ENCODE peak calls at places on chromosomes 7 and 10, in six cellular contexts. J is effector memory CD4-positive, alpha-beta T cell; I is CD8-positive, alpha-beta memory T cell; H is foreskin keratinocyte; D is body of pancreas; X is mammary epithelial cell. A is an unnamed sample.

GRCh38 chr10:131640045-131640644 is 260.7 kb upstream of the PPP2R2D start:
- DNase-seq in X (no peak), H (no peak), I (no peak), J (no peak), D (no peak), A (no peak)

GRCh38 chr7:76326646-76327233 is 24.3 kb downstream of the HSPB1 start:
- DNase-seq in D (no peak), I (no peak), H (no peak), J (no peak), X (no peak), A (peak; percentile 82)

GRCh38 chr7:44195901-44196300 is 4.9 kb upstream of the YKT6 start:
- DNase-seq in J (no peak), H (no peak), D (no peak), I (no peak), X (no peak), A (no peak)

GRCh38 chr10:7813481-7813880 is 4.8 kb upstream of the TAF3 start:
- DNase-seq in H (no peak), I (no peak), X (no peak), D (no peak), J (no peak), A (no peak)

GRCh38 chr7:99778880-99779279 is 5.1 kb downstream of the CYP3A4 start:
- DNase-seq in I (no peak), X (no peak), J (no peak), D (no peak), H (no peak), A (no peak)

GRCh38 chr7:114825423-114825951 is 96.4 kb upstream of the MDFIC start:
- DNase-seq in J (no peak), X (no peak), D (no peak), I (no peak), H (no peak), A (no peak)

GRCh38 chr7:77288676-77289320 is 89.2 kb upstream of the FGL2 start:
- DNase-seq in X (no peak), I (no peak), J (no peak), H (peak; percentile 25), D (no peak), A (no peak)

GRCh38 chr7:2730846-2731770 is 43.1 kb downstream of the AMZ1 start:
- DNase-seq in I (no peak), J (no peak), D (no peak), H (no peak), X (no peak), A (no peak)

GRCh38 chr10:21989453-21990154 is 13.9 kb downstream of the DNAJC1 start:
- DNase-seq in J (no peak), X (peak; percentile 56), I (peak; percentile 29), D (peak; percentile 59), H (peak; percentile 46), A (peak; percentile 50)

GRCh38 chr10:48614481-48615383 is 9.9 kb upstream of the ARHGAP22 start:
- DNase-seq in J (no peak), D (no peak), I (no peak), X (peak; percentile 34), H (no peak), A (peak; percentile 36)

GRCh38 chr7:37570145-37570544 is 113.4 kb upstream of the GPR141 start:
- DNase-seq in H (no peak), J (no peak), I (no peak), D (no peak), X (no peak), A (no peak)

GRCh38 chr10:125232841-125233240 is 72.5 kb upstream of the CTBP2 start:
- DNase-seq in D (no peak), H (peak; percentile 18), J (no peak), X (no peak), I (no peak), A (peak; percentile 29)

GRCh38 chr7:81801532-81801931 is 31.7 kb upstream of the HGF start:
- DNase-seq in I (no peak), H (no peak), X (no peak), D (no peak), J (no peak), A (no peak)

GRCh38 chr7:66634816-66635215 is 6.1 kb downstream of the KCTD7 start:
- DNase-seq in H (no peak), I (no peak), D (no peak), J (no peak), X (no peak), A (no peak)

GRCh38 chr7:51376420-51377092 is 59.9 kb upstream of the COBL start:
- DNase-seq in J (no peak), I (no peak), X (peak; percentile 46), D (no peak), H (peak; percentile 72), A (peak; percentile 79)

GRCh38 chr7:78400038-78400437 is 601.5 kb downstream of the PHTF2 start:
- DNase-seq in J (no peak), H (no peak), D (no peak), I (no peak), X (no peak), A (no peak)

GRCh38 chr7:4288791-4289190 is 393.3 kb upstream of the FOXK1 start:
- DNase-seq in X (no peak), I (no peak), D (no peak), J (no peak), H (no peak), A (no peak)

GRCh38 chr7:85316489-85316888 is 129.6 kb upstream of the SEMA3D start:
- DNase-seq in X (no peak), I (no peak), D (no peak), H (no peak), J (no peak), A (no peak)

GRCh38 chr7:34091330-34091917 is 186.1 kb downstream of the BMPER start:
- DNase-seq in J (no peak), I (no peak), X (peak; percentile 42), D (peak; percentile 18), H (peak; percentile 39), A (no peak)

GRCh38 chr7:48089415-48089975 is 430 bp downstream of the UPP1 start:
- DNase-seq in H (peak; percentile 75), J (no peak), X (no peak), I (peak; percentile 77), D (peak; percentile 69), A (no peak)

GRCh38 chr7:47254081-47255006 is 327.6 kb downstream of the TNS3 start:
- DNase-seq in J (no peak), I (peak; percentile 20), X (peak; percentile 36), H (peak; percentile 15), D (peak; percentile 88), A (no peak)

GRCh38 chr10:93386496-93387369 is 95.4 kb downstream of the MYOF start:
- DNase-seq in X (no peak), D (no peak), H (no peak), J (no peak), I (no peak), A (no peak)

GRCh38 chr10:93384006-93384405 is 98.1 kb downstream of the MYOF start:
- DNase-seq in H (peak; percentile 100), J (no peak), I (no peak), X (peak; percentile 100), D (no peak), A (no peak)

GRCh38 chr10:93379366-93380042 is 102.6 kb downstream of the MYOF start:
- DNase-seq in H (peak; percentile 78), I (no peak), D (no peak), J (no peak), X (peak; percentile 69), A (peak; percentile 86)

GRCh38 chr10:93380043-93380565 is 102.0 kb downstream of the MYOF start:
- DNase-seq in H (no peak), J (no peak), X (no peak), D (no peak), I (no peak), A (no peak)

GRCh38 chr10:93383562-93383981 is 98.6 kb downstream of the MYOF start:
- DNase-seq in H (peak; percentile 84), I (no peak), X (peak; percentile 65), J (no peak), D (no peak), A (peak; percentile 98)
- H3K27ac ChIP-seq in H (peak overlapping the region; percentile 67), I (no peak overlapping the region), X (peak overlapping the region; percentile 98), J (no peak overlapping the region), D (no peak overlapping the region), A (peak overlapping the region; percentile 93)

GRCh38 chr10:87862644-87863101 is 660 bp downstream of the KLLN start:
- DNase-seq in H (no peak), D (no peak), I (no peak), X (no peak), J (no peak), A (no peak)

GRCh38 chr10:87861034-87861433 is 2.3 kb downstream of the KLLN start:
- DNase-seq in H (no peak), X (no peak), D (no peak), J (no peak), I (no peak), A (no peak)

GRCh38 chr10:87860156-87860795 is 3.1 kb downstream of the KLLN start:
- DNase-seq in H (peak; percentile 70), X (peak; percentile 68), J (no peak), I (peak; percentile 58), D (no peak), A (peak; percentile 46)

GRCh38 chr10:87861953-87862643 is 1.2 kb downstream of the KLLN start:
- DNase-seq in D (peak; percentile 98), I (peak; percentile 93), H (peak; percentile 96), X (peak; percentile 96), J (peak; percentile 90), A (peak; percentile 98)

GRCh38 chr10:87861566-87861952 is 1.8 kb downstream of the KLLN start:
- DNase-seq in J (no peak), I (no peak), H (peak; percentile 71), D (peak; percentile 90), X (peak; percentile 87), A (peak; percentile 84)
- H3K27ac ChIP-seq in J (peak overlapping the region; percentile 81), I (peak overlapping the region; percentile 74), H (peak overlapping the region; percentile 91), D (peak overlapping the region; percentile 91), X (peak overlapping the region; percentile 69), A (peak overlapping the region; percentile 77)

DNA sequence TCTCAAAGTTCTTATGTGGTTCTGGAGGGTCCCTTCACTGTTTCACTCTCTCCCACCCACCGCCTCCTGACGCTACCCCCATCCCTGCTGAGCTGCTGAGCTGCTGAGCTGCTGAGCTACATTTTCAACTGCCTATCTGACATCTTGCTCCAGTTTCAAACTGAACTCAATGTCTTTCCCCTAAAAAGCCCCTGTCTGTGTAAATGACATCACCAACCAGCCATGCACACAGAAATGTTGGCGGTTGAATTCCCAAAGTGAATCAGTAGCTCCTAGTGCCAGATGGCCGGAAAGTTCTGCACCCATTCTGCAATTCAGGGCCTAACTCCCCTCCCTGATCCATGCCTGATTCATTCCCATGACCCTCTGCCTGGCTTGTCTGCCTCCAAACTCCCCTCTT is 71.2 kb downstream of the WNT2 start:
- DNase-seq in I (no peak), X (no peak), H (no peak), D (no peak), J (no peak), A (peak; percentile 95)
- H3K27ac ChIP-seq in I (no peak overlapping the region), X (no peak overlapping the region), H (no peak overlapping the region), D (no peak overlapping the region), J (no peak overlapping the region), A (peak overlapping the region; percentile 84)

GRCh38 chr10:31617133-31617532 is 298.1 kb downstream of the ZEB1 start:
- DNase-seq in X (no peak), J (no peak), I (no peak), H (no peak), D (no peak), A (no peak)

GRCh38 chr10:31617767-31618166 is 298.8 kb downstream of the ZEB1 start:
- DNase-seq in H (no peak), I (no peak), D (no peak), J (no peak), X (no peak), A (no peak)

GRCh38 chr10:31619410-31620095 is 300.5 kb downstream of the ZEB1 start:
- DNase-seq in I (no peak), X (no peak), D (no peak), J (no peak), H (no peak), A (no peak)

GRCh38 chr10:31620236-31621151 is 301.5 kb downstream of the ZEB1 start:
- DNase-seq in D (no peak), I (no peak), J (no peak), H (peak; percentile 53), X (no peak), A (peak; percentile 91)

GRCh38 chr10:31618541-31619291 is 299.7 kb downstream of the ZEB1 start:
- DNase-seq in X (no peak), J (no peak), H (no peak), I (no peak), D (no peak), A (peak; percentile 94)
- H3K27ac ChIP-seq in X (no peak overlapping the region), J (no peak overlapping the region), H (no peak overlapping the region), I (no peak overlapping the region), D (no peak overlapping the region), A (no peak overlapping the region)

A was measured in astrocyte.